ENCODE peak calls at places on chromosomes 12 and 14, in eight cellular contexts. Y is NCI-H1105 treated with DMSO at 0.1 percent for 48 hours; E is stomach; H is aorta; X is amniotic stem cell; Q is Kasumi-1; O is lower lobe of right lung; J is stimulated activated effector memory CD8-positive, alpha-beta T cell treated with anti-CD3 and anti-CD28 coated beads, Interleukin-12 subunit alpha, Interleukin-12 subunit beta, amount 100 ng/mL, for 72 hours. G is an unnamed sample.

GRCh38 chr12:14601692-14602091 is 34.0 kb upstream of the PLBD1 start:
- DNase-seq in Y (peak; percentile 8), E (no peak), H (no peak), X (no peak), Q (no peak), O (no peak), J (no peak), G (no peak)

GRCh38 chr14:101007004-101007614 is 103.6 kb upstream of the RTL1 start:
- DNase-seq in Y (no peak), E (no peak), H (peak; percentile 31), X (no peak), Q (no peak), O (no peak), J (no peak), G (no peak)

GRCh38 chr12:57072661-57073060 is 5.9 kb downstream of the NEMP1 start:
- DNase-seq in Y (no peak), E (no peak), H (no peak), X (no peak), Q (no peak), O (no peak), J (no peak), G (no peak)

GRCh38 chr12:64137117-64137516 is 85.0 kb downstream of the KICS2 start:
- DNase-seq in Y (no peak), E (no peak), H (no peak), X (no peak), Q (no peak), O (no peak), J (no peak), G (no peak)

GRCh38 chr12:130320553-130320952 is 17.1 kb upstream of the PIWIL1 start:
- DNase-seq in Y (no peak), E (no peak), H (no peak), X (no peak), Q (no peak), O (no peak), J (no peak), G (no peak)

GRCh38 chr12:22979854-22980253 is 354.9 kb downstream of the ETNK1 start:
- DNase-seq in Y (no peak), E (no peak), H (no peak), X (no peak), Q (no peak), O (no peak), J (no peak), G (no peak)

GRCh38 chr12:46667547-46667946 is 158.2 kb downstream of the SLC38A4 start:
- DNase-seq in Y (no peak), E (no peak), H (no peak), X (no peak), Q (no peak), O (no peak), J (no peak), G (no peak)

GRCh38 chr14:79834856-79835255 is 376.4 kb downstream of the DIO2 start:
- DNase-seq in Y (no peak), E (no peak), H (no peak), X (no peak), Q (no peak), O (no peak), J (no peak), G (peak; percentile 52)

GRCh38 chr12:108191938-108192337 is 62.9 kb downstream of the WSCD2 start:
- DNase-seq in Y (peak; percentile 52), E (no peak), H (no peak), X (no peak), Q (no peak), O (no peak), J (no peak), G (no peak)

GRCh38 chr12:131330106-131330820 is 376.6 kb downstream of the ADGRD1 start:
- DNase-seq in Y (no peak), E (no peak), H (no peak), X (no peak), Q (no peak), O (no peak), J (no peak), G (no peak)

GRCh38 chr12:115000038-115000437 is 316.1 kb upstream of the TBX3 start:
- DNase-seq in Y (no peak), E (no peak), H (no peak), X (no peak), Q (no peak), O (no peak), J (no peak), G (peak; percentile 49)

GRCh38 chr14:100093322-100093721 is 28.1 kb downstream of the EVL start:
- DNase-seq in Y (no peak), E (no peak), H (no peak), X (no peak), Q (no peak), O (no peak), J (no peak), G (no peak)

GRCh38 chr14:37587881-37588666 is 7.0 kb downstream of the FOXA1 start:
- DNase-seq in Y (no peak), E (no peak), H (peak; percentile 67), X (no peak), Q (no peak), O (no peak), J (no peak), G (peak; percentile 93)

GRCh38 chr14:49992901-49993335 is 100.0 kb downstream of the ARF6 start:
- DNase-seq in Y (no peak), E (no peak), H (no peak), X (peak; percentile 50), Q (no peak), O (no peak), J (peak; percentile 81), G (peak; percentile 76)

GRCh38 chr14:90193925-90194324 is 62.4 kb upstream of the PSMC1 start:
- DNase-seq in Y (no peak), E (no peak), H (no peak), X (no peak), Q (no peak), O (no peak), J (no peak), G (peak; percentile 67)

GRCh38 chr14:88264116-88264515 is 59.0 kb downstream of the KCNK10 start:
- DNase-seq in Y (no peak), E (no peak), H (no peak), X (no peak), Q (no peak), O (no peak), J (no peak), G (no peak)

GRCh38 chr12:103673891-103674375 is 86.9 kb downstream of the STAB2 start:
- DNase-seq in Y (no peak), E (no peak), H (no peak), X (no peak), Q (no peak), O (no peak), J (no peak), G (no peak)

GRCh38 chr14:83463500-83464098 is 1929.9 kb upstream of the SEL1L start:
- DNase-seq in Y (peak; percentile 64), E (peak; percentile 29), H (no peak), X (peak; percentile 59), Q (peak; percentile 63), O (no peak), J (no peak), G (peak; percentile 82)

GRCh38 chr14:89378119-89378518 is 38.9 kb downstream of the FOXN3 start:
- DNase-seq in Y (no peak), E (no peak), H (no peak), X (no peak), Q (no peak), O (no peak), J (no peak), G (peak; percentile 54)

GRCh38 chr12:69988601-69989194 is 163.7 kb downstream of the MYRFL start:
- DNase-seq in Y (no peak), E (no peak), H (no peak), X (no peak), Q (no peak), O (no peak), J (no peak), G (no peak)

GRCh38 chr12:3304436-3305135 is 186.4 kb upstream of the PRMT8 start:
- DNase-seq in Y (no peak), E (peak; percentile 46), H (no peak), X (peak; percentile 23), Q (no peak), O (no peak), J (no peak), G (peak; percentile 97)

GRCh38 chr14:64513271-64513670 is 8.7 kb downstream of the ZBTB1 start:
- DNase-seq in Y (no peak), E (no peak), H (no peak), X (no peak), Q (no peak), O (no peak), J (no peak), G (no peak)

GRCh38 chr14:75232597-75232996 is 46.0 kb upstream of the FOS start:
- DNase-seq in Y (no peak), E (no peak), H (no peak), X (no peak), Q (no peak), O (no peak), J (no peak), G (no peak)

GRCh38 chr12:50217202-50217601 is 50.0 kb upstream of the CERS5 start:
- DNase-seq in Y (no peak), E (no peak), H (no peak), X (no peak), Q (no peak), O (no peak), J (no peak), G (no peak)

GRCh38 chr12:131675126-131676080 is 35.5 kb upstream of the SFSWAP start:
- DNase-seq in Y (no peak), E (no peak), H (peak; percentile 44), X (no peak), Q (no peak), O (no peak), J (peak; percentile 23), G (no peak)

GRCh38 chr14:79708991-79709390 is 502.3 kb downstream of the DIO2 start:
- DNase-seq in Y (no peak), E (no peak), H (no peak), X (no peak), Q (no peak), O (no peak), J (no peak), G (peak; percentile 87)

GRCh38 chr12:101859664-101860607 is 17.4 kb upstream of the DRAM1 start:
- DNase-seq in Y (no peak), E (no peak), H (no peak), X (no peak), Q (no peak), O (no peak), J (no peak), G (no peak)

GRCh38 chr12:114700392-114701103 is 16.6 kb upstream of the TBX3 start:
- DNase-seq in Y (no peak), E (no peak), H (no peak), X (no peak), Q (no peak), O (no peak), J (no peak), G (no peak)

G was measured in NCI-H69.